ENCODE peak calls at places on chromosomes 5 and 9, in five cellular contexts. S is neural progenitor cell; M is CD8-positive, alpha-beta T cell; O is astrocyte; Z is A549. W is an unnamed sample.

GRCh38 chr9:93598647-93599241 is 22.4 kb downstream of the PHF2 start:
- DNase-seq in O (peak), M (peak), Z (no peak), S (no peak), W (peak)

GRCh38 chr5:127804886-127805426 is 101.8 kb downstream of the CCDC192 start:
- DNase-seq in M (no peak), S (no peak), O (peak), Z (no peak), W (no peak)

GRCh38 chr9:91659529-91660294 is 236.1 kb upstream of the NFIL3 start:
- DNase-seq in M (no peak), Z (peak), S (peak), O (peak), W (peak)

GRCh38 chr5:176541338-176542134 is 4.3 kb upstream of the RNF44 start:
- DNase-seq in Z (no peak), M (peak), S (peak), O (no peak), W (no peak)

GRCh38 chr5:148033138-148033537 is 30.6 kb upstream of the SPINK5 start:
- DNase-seq in M (no peak), Z (no peak), O (no peak), S (no peak), W (no peak)

GRCh38 chr9:110638381-110638954 is 30.1 kb upstream of the MUSK start:
- DNase-seq in S (no peak), M (no peak), O (no peak), Z (no peak), W (peak)

GRCh38 chr5:134553816-134554215 is 28.3 kb downstream of the JADE2 start:
- DNase-seq in M (no peak), Z (no peak), O (no peak), S (no peak), W (peak)

GRCh38 chr9:98229090-98229395 is 26.4 kb downstream of the TBC1D2 start:
- DNase-seq in O (no peak), Z (no peak), S (no peak), M (no peak), W (no peak)

GRCh38 chr5:169139381-169140125 is 161.4 kb downstream of the SLIT3 start:
- DNase-seq in M (no peak), Z (peak), O (peak), S (no peak), W (peak)

GRCh38 chr9:70616401-70617010 is 202.0 kb upstream of the KLF9 start:
- DNase-seq in O (no peak), S (no peak), M (no peak), Z (no peak), W (no peak)

GRCh38 chr9:26243722-26244121 is 565.5 kb upstream of the TUSC1 start:
- DNase-seq in Z (no peak), S (no peak), M (no peak), O (peak), W (peak)

GRCh38 chr5:116242363-116242762 is 157.5 kb downstream of the COMMD10 start:
- DNase-seq in S (no peak), Z (no peak), M (no peak), O (peak), W (peak)

GRCh38 chr9:86591472-86591871 is 237.3 kb upstream of the TUT7 start:
- DNase-seq in M (no peak), S (no peak), O (no peak), Z (no peak), W (peak)

GRCh38 chr9:26163931-26164330 is 485.7 kb upstream of the TUSC1 start:
- DNase-seq in S (no peak), M (no peak), Z (no peak), O (no peak), W (no peak)

GRCh38 chr5:88877826-88878225 is 5.2 kb downstream of the MEF2C start:
- DNase-seq in O (no peak), S (no peak), M (no peak), Z (no peak), W (peak)

GRCh38 chr9:120443489-120443888 is 136.5 kb downstream of the CDK5RAP2 start:
- DNase-seq in S (no peak), Z (no peak), O (peak), M (no peak), W (peak)

GRCh38 chr5:10987291-10987806 is 226.3 kb upstream of the DAP start:
- DNase-seq in M (no peak), O (no peak), Z (no peak), S (no peak), W (no peak)

GRCh38 chr9:105296445-105296844 is 52.0 kb downstream of the SLC44A1 start:
- DNase-seq in S (no peak), O (no peak), M (no peak), Z (no peak), W (no peak)

DNA sequence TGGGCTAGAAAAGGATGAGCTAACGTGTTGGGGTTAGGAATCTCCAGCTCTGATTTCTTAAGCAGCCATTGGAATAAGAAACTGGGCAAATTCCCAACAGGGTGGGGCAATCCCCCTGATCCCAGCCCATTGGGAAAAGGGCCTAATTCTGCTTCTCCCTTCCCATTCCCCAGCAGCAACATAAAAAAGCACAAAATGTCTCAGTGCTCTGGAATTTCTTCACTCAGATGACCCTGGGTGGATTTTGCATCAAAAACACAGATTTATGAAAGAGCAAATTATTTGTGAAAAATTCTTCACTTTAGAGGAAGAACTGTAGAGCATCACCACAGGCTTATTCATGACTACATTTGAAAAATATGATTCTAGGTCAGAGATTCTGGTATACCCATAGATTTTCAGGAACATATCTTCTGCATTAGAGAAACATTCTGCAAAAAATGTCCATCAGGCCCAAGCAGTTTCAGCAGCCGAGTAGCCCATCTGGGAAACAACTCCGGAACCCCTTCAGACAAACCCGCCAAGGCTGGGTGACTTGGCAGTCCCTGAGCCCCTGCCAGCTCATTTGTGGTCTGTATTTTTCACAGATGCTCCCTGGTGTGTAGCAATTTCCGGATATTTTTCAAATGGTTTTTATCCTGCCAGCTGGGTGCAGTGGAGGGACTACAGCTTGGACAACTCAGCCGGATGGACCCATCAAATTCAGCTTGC is 102.1 kb upstream of the RANBP3L start:
- DNase-seq in S (no peak), Z (no peak), M (no peak), O (peak), W (peak)
- TF ChIP-seq CTCF in S (no peak), Z (no peak), M (no peak), O (no peak), W (no peak)

DNA sequence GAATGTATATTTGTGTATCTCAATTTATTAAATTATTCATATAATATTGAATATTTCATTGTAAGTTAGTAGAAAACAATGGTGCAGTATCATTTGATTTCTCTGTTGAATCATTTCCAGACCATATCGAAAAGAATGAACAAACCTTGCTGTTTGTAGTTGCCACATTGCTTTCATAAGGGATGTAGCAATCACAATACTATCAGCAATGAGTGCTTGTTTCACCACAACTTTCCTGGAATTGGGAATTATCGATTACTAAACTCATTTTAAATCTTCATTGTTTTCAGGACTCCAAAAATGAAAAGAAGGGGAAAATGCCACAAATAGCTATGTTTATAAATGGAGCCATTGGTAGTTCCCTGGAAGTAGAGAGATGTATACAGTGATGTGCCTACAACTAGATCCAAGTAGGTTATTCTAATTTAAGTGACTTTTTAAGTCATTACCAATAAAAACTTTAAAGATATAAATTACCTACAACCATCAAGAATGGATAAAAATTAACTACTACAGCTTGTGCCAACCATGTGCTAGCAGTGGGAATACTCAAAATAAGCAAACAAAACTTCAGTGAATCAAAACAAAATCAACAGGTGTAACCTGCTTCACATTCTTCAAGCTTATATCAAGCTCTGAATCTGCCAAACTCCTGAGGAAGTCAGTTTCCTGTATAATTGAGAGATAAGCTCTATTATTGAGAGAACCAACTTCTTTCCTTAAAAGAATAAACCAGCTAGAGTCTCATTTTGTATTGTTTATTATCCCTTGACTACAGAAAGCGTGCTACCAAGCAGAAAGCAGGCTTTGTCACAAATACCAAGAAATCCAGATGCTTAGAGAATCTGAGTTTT is 358.6 kb downstream of the ADGRV1 start:
- DNase-seq in M (no peak), O (no peak), S (no peak), Z (no peak), W (no peak)
- H3K4me3 ChIP-seq in M (no peak), O (no peak), S (no peak), Z (no peak), W (no peak)

GRCh38 chr9:2367970-2368369 is 253.6 kb upstream of the VLDLR start:
- DNase-seq in S (no peak), Z (no peak), M (no peak), O (no peak), W (no peak)
- TF ChIP-seq CTCF in S (peak), Z (no peak), M (no peak), O (no peak), W (no peak)

GRCh38 chr9:136085815-136086212 is 9.3 kb downstream of the NACC2 start:
- DNase-seq in S (no peak), Z (no peak), O (no peak), M (no peak), W (no peak)

GRCh38 chr9:136087741-136088480 is 7.2 kb downstream of the NACC2 start:
- DNase-seq in Z (no peak), M (no peak), O (no peak), S (peak), W (no peak)

GRCh38 chr9:136084191-136084944 is 10.7 kb downstream of the NACC2 start:
- DNase-seq in M (no peak), Z (no peak), S (peak), O (no peak), W (no peak)

GRCh38 chr9:136086951-136087740 is 7.9 kb downstream of the NACC2 start:
- DNase-seq in Z (no peak), O (no peak), S (peak), M (no peak), W (no peak)

DNA sequence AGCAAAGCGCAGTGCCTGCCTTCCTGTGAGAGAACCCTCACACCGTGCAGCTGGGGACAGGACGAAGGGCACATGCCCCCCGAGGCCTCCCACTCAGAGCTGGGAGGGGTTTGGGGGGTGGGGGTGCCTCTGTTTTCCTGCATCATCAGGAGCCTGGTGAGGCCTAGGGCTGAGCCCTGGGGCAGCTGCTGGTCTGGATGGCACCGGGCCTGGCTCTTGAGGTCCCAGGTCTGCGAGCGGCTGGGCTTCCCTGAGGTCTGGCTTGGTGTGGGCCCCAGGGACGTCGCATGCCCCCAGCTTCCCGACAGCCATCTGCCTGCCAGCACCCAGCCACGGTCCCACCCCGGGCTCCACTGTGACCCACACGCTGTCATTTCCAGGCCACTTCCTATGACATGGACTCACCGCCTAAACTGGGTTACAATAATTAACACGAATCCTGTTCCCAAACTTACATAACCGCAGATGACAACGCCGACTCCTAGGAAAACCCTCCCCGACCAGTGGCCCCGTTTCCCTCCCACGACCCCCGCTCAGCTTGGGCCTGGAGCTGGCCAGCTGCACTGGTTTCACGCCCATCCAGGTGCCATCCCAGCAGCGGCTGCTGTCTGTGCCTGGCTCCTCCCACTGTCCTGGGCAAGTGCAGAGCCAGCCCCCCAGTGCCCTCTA is 8.7 kb downstream of the NACC2 start:
- DNase-seq in S (peak), Z (no peak), O (no peak), M (no peak), W (no peak)
- H3K4me3 ChIP-seq in S (no peak), Z (no peak), O (no peak), M (no peak), W (no peak)